ENCODE peak calls at places on chromosome 9, in four cellular contexts. S, J, Z and E are unnamed samples.

GRCh38 chr9:136565075-136565721 is 19.4 kb upstream of the NOTCH1 start:
- DNase-seq in S (no peak), J (no peak), Z (no peak), E (peak; percentile 62)

GRCh38 chr9:131609116-131609830 is 64.0 kb downstream of the PRRT1B start:
- DNase-seq in S (no peak), J (no peak), Z (no peak), E (no peak)

GRCh38 chr9:91060520-91061343 is 259.1 kb downstream of the SYK start:
- DNase-seq in S (no peak), J (no peak), Z (no peak), E (no peak)

GRCh38 chr9:98730914-98731313 is 22.2 kb upstream of the GABBR2 start:
- DNase-seq in S (no peak), J (no peak), Z (no peak), E (no peak)

GRCh38 chr9:73020877-73021276 is 68.0 kb upstream of the ALDH1A1 start:
- DNase-seq in S (no peak), J (no peak), Z (no peak), E (no peak)

GRCh38 chr9:36407122-36407723 is 7.2 kb upstream of the RNF38 start:
- DNase-seq in S (no peak), J (peak; percentile 67), Z (peak; percentile 7), E (peak; percentile 63)

GRCh38 chr9:16158063-16158462 is 605.2 kb downstream of the CCDC171 start:
- DNase-seq in S (no peak), J (no peak), Z (no peak), E (no peak)

GRCh38 chr9:126916909-126917308 is 2.3 kb downstream of the RALGPS1 start:
- DNase-seq in S (no peak), J (peak; percentile 18), Z (no peak), E (no peak)

GRCh38 chr9:131776473-131776872 is 36.6 kb upstream of the RAPGEF1 start:
- DNase-seq in S (no peak), J (peak; percentile 73), Z (no peak), E (no peak)

GRCh38 chr9:89080193-89080592 is 88.9 kb downstream of the S1PR3 start:
- DNase-seq in S (no peak), J (no peak), Z (no peak), E (no peak)

GRCh38 chr9:81669011-81669739 is 20.2 kb downstream of the TLE1 start:
- DNase-seq in S (no peak), J (no peak), Z (no peak), E (no peak)

GRCh38 chr9:2709645-2710101 is 7.6 kb upstream of the KCNV2 start:
- DNase-seq in S (no peak), J (no peak), Z (no peak), E (no peak)

GRCh38 chr9:31304576-31304975 is 1079.9 kb upstream of the ACO1 start:
- DNase-seq in S (no peak), J (no peak), Z (no peak), E (no peak)

GRCh38 chr9:4854191-4854590 is 61.4 kb downstream of the RCL1 start:
- DNase-seq in S (no peak), J (no peak), Z (no peak), E (no peak)

GRCh38 chr9:17967731-17968130 is 388.9 kb downstream of the SH3GL2 start:
- DNase-seq in S (no peak), J (no peak), Z (no peak), E (no peak)

GRCh38 chr9:20726144-20726543 is 42.1 kb downstream of the FOCAD start:
- DNase-seq in S (no peak), J (no peak), Z (no peak), E (no peak)

GRCh38 chr9:69179037-69179436 is 5.0 kb downstream of the TJP2 start:
- DNase-seq in S (no peak), J (no peak), Z (no peak), E (no peak)

GRCh38 chr9:32218100-32218767 is 166.2 kb upstream of the ACO1 start:
- DNase-seq in S (no peak), J (no peak), Z (no peak), E (no peak)

GRCh38 chr9:4541848-4542247 is 51.6 kb downstream of the SLC1A1 start:
- DNase-seq in S (no peak), J (no peak), Z (no peak), E (no peak)

GRCh38 chr9:126860077-126860756 is at the start of gene ZBTB34:
- DNase-seq in S (peak; percentile 62), J (peak; percentile 85), Z (no peak), E (peak; percentile 44)

GRCh38 chr9:129105857-129106694 is 4.5 kb downstream of the CRAT start:
- DNase-seq in S (no peak), J (no peak), Z (no peak), E (no peak)

GRCh38 chr9:127694890-127695735 is 11.7 kb upstream of the CFAP157 start:
- DNase-seq in S (no peak), J (no peak), Z (no peak), E (no peak)

GRCh38 chr9:123278361-123278760 is 10.0 kb upstream of the STRBP start:
- DNase-seq in S (no peak), J (no peak), Z (no peak), E (no peak)

GRCh38 chr9:94665606-94666005 is 26.3 kb upstream of the FBP1 start:
- DNase-seq in S (no peak), J (no peak), Z (no peak), E (no peak)

GRCh38 chr9:16925426-16925825 is 55.0 kb upstream of the BNC2 start:
- DNase-seq in S (no peak), J (no peak), Z (no peak), E (no peak)

GRCh38 chr9:131732636-131733340 is 7.1 kb downstream of the RAPGEF1 start:
- DNase-seq in S (no peak), J (no peak), Z (no peak), E (no peak)

GRCh38 chr9:132630811-132631210 is 39.0 kb downstream of the DDX31 start:
- DNase-seq in S (no peak), J (no peak), Z (no peak), E (no peak)